ENCODE peak calls at places on chromosomes 11 and 22, in eight cellular contexts. T is tibial nerve, Y is body of pancreas, J is ovary, M is transverse colon, X is IMR-90, Z is heart left ventricle, K is prostate gland. L is an unnamed sample.

GRCh38 chr11:12410006-12410728 is 32.8 kb downstream of the PARVA start:
- DNase-seq in T (no peak), Y (no peak), J (peak; percentile 57), M (no peak), X (peak; percentile 51), Z (no peak), K (no peak), L (no peak)

GRCh38 chr22:42131562-42131961 is 952 bp upstream of the CYP2D6 start:
- DNase-seq in T (no peak), Y (no peak), J (no peak), M (no peak), X (no peak), Z (no peak), K (no peak), L (no peak)

GRCh38 chr11:93198221-93198650 is 445 bp upstream of the SLC36A4 start:
- DNase-seq in T (no peak), Y (no peak), J (no peak), M (no peak), X (peak; percentile 44), Z (no peak), K (no peak), L (no peak)

GRCh38 chr22:38733329-38734202 is 22.2 kb downstream of the SUN2 start:
- DNase-seq in T (peak; percentile 53), Y (peak; percentile 71), J (peak; percentile 87), M (peak; percentile 70), X (peak; percentile 55), Z (no peak), K (peak; percentile 67), L (no peak)

GRCh38 chr22:43878831-43879550 is 12.8 kb downstream of the PNPLA5 start:
- DNase-seq in T (no peak), Y (no peak), J (peak; percentile 32), M (no peak), X (no peak), Z (no peak), K (no peak), L (no peak)

GRCh38 chr11:68016161-68016903 is 6.2 kb downstream of the ALDH3B1 start:
- DNase-seq in T (no peak), Y (no peak), J (no peak), M (no peak), X (no peak), Z (no peak), K (no peak), L (no peak)

GRCh38 chr11:105202844-105203548 is 63.4 kb upstream of the CARD18 start:
- DNase-seq in T (no peak), Y (peak; percentile 18), J (no peak), M (peak; percentile 12), X (no peak), Z (no peak), K (no peak), L (no peak)

GRCh38 chr11:109993786-109994185 is 99.4 kb upstream of the ZC3H12C start:
- DNase-seq in T (no peak), Y (no peak), J (no peak), M (no peak), X (peak; percentile 13), Z (no peak), K (no peak), L (no peak)

GRCh38 chr11:1520987-1521349 is 34.4 kb upstream of the MOB2 start:
- DNase-seq in T (no peak), Y (no peak), J (no peak), M (no peak), X (no peak), Z (peak; percentile 46), K (no peak), L (no peak)

GRCh38 chr11:72783144-72783910 is 10.5 kb downstream of the STARD10 start:
- DNase-seq in T (no peak), Y (no peak), J (no peak), M (peak; percentile 56), X (no peak), Z (no peak), K (no peak), L (no peak)

GRCh38 chr22:27358096-27358870 is 443.3 kb downstream of the MN1 start:
- DNase-seq in T (no peak), Y (no peak), J (no peak), M (no peak), X (no peak), Z (no peak), K (no peak), L (no peak)

GRCh38 chr11:34407121-34407813 is 31.5 kb upstream of the CAT start:
- DNase-seq in T (no peak), Y (no peak), J (no peak), M (no peak), X (no peak), Z (no peak), K (peak; percentile 85), L (no peak)

GRCh38 chr22:48180631-48181030 is 1418.2 kb downstream of the TBC1D22A start:
- DNase-seq in T (no peak), Y (no peak), J (no peak), M (no peak), X (no peak), Z (no peak), K (no peak), L (no peak)

GRCh38 chr22:43088616-43088978 is 594 bp downstream of the TTLL1 start:
- DNase-seq in T (no peak), Y (no peak), J (no peak), M (no peak), X (no peak), Z (no peak), K (no peak), L (no peak)

GRCh38 chr11:120894207-120894989 is 129.5 kb upstream of the TBCEL start:
- DNase-seq in T (no peak), Y (no peak), J (no peak), M (no peak), X (no peak), Z (no peak), K (peak; percentile 51), L (no peak)

GRCh38 chr11:119338318-119338890 is 2.3 kb downstream of the C1QTNF5 start:
- DNase-seq in T (peak; percentile 52), Y (peak; percentile 74), J (peak; percentile 75), M (peak; percentile 76), X (no peak), Z (peak; percentile 78), K (peak; percentile 50), L (peak; percentile 80)

GRCh38 chr11:46733234-46733633 is 14.2 kb downstream of the F2 start:
- DNase-seq in T (no peak), Y (no peak), J (no peak), M (no peak), X (no peak), Z (no peak), K (no peak), L (no peak)

GRCh38 chr11:19087658-19088057 is 27.1 kb upstream of the MRGPRX2 start:
- DNase-seq in T (no peak), Y (no peak), J (no peak), M (no peak), X (peak; percentile 60), Z (no peak), K (no peak), L (no peak)
- TF ChIP-seq POLR2A in T (no peak), Y (no peak), J (no peak), M (no peak), X (no peak), Z (no peak), K (no peak), L (no peak)

DNA sequence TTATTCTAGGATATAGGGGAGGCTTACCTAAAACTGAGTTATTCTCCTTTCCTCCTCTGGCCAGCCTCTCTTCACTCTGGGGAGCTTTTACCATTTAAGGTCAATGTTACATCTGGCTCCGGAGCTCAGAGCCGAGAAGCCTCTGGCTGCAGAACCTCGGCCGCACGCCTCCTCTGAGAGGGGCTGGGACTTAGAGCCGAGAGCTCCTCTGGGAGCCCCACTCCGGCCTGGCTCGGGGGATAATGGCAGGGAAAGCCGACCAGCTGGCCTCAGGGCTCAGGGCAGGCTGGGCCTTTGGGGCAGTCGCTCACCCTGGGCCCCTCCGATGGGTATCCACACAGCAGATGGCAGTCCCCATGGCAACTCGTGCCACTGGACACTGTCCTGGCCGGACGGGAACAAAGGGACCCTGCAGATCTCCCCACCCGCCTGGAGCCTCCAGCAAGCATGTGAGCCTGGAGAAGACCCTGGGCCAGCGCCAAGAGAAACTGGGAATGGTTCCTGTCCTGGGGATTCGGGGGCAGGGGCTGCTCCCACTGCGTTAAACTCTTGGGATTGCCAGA is at the start of gene IRAG1:
- DNase-seq in T (peak; percentile 24), Y (peak; percentile 14), J (peak; percentile 79), M (peak; percentile 37), X (peak; percentile 78), Z (peak; percentile 68), K (no peak), L (no peak)
- TF ChIP-seq POLR2A in T (no peak), Y (no peak), J (no peak), M (peak; percentile 36), X (peak; percentile 19), Z (no peak), K (no peak), L (no peak)

GRCh38 chr11:75997273-75997552 is 182.2 kb downstream of the UVRAG start:
- DNase-seq in T (no peak), Y (no peak), J (no peak), M (no peak), X (no peak), Z (no peak), K (no peak), L (no peak)

DNA sequence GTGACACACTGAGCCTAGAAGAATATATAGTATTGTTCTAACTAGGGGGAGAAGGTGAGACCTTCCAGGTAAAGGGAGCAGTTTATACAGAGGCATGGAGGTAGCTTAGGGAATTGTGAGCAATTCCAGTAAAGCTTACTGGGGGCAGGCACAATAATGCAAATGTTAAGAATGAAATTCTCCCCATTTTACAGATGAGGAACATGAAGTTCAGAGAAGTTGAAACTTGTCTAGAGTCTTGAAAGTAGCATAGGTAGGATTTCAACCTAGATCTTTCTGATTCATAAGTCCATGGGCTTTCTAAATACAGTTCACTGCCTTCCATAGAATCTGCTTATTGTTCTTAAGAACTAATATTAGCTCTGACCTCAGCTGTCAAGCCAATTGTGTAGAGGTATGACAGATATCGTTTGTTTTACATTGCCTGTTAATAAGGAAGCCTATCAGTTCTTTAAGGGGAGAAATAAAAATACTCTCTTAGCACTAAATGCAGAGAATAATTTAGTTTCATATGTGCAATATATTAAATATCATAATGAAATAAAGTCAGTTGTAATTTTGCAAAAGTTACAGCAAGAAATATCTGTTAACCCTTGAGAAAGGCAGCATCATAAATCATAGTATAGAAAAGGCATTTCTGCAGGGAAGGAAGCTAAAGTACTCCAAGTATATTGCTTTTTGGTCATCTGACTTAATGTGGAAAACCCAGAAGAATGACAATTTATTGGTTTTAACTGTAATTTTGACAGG is 181.7 kb downstream of the UVRAG start:
- DNase-seq in T (no peak), Y (no peak), J (no peak), M (no peak), X (no peak), Z (no peak), K (no peak), L (no peak)
- TF ChIP-seq POLR2A in T (no peak), Y (no peak), J (no peak), M (no peak), X (no peak), Z (no peak), K (no peak), L (no peak)

GRCh38 chr11:3833461-3833860 is 7.3 kb downstream of the RHOG start:
- DNase-seq in T (no peak), Y (no peak), J (no peak), M (no peak), X (no peak), Z (no peak), K (no peak), L (no peak)
- TF ChIP-seq POLR2A in T (no peak), Y (no peak), J (no peak), M (no peak), X (no peak), Z (no peak), K (no peak), L (no peak)